ENCODE peak calls at places on chromosomes 6 and 20, in five cellular contexts. W is transverse colon, H is breast epithelium, D is Caco-2, B is left ventricle myocardium inferior. E is an unnamed sample.

GRCh38 chr6:8589941-8590676 is 154.8 kb upstream of the SLC35B3 start:
- DNase-seq in W (no peak), H (no peak), D (peak; percentile 48), B (no peak), E (no peak)

GRCh38 chr6:116012966-116013365 is 47.7 kb downstream of the FRK start:
- DNase-seq in W (no peak), H (no peak), D (no peak), B (no peak), E (no peak)

GRCh38 chr20:59482581-59483187 is 121.7 kb upstream of the PHACTR3 start:
- DNase-seq in W (no peak), H (no peak), D (no peak), B (no peak), E (no peak)

GRCh38 chr6:27669278-27669797 is 196.4 kb upstream of the ZNF184 start:
- DNase-seq in W (no peak), H (no peak), D (no peak), B (no peak), E (no peak)

GRCh38 chr6:108133594-108134179 is 32.1 kb upstream of the NR2E1 start:
- DNase-seq in W (peak; percentile 64), H (peak; percentile 65), D (peak; percentile 90), B (peak; percentile 49), E (peak; percentile 84)

GRCh38 chr6:24126586-24127192 is 674 bp downstream of the NRSN1 start:
- DNase-seq in W (peak; percentile 21), H (no peak), D (peak; percentile 78), B (no peak), E (no peak)

GRCh38 chr6:111030008-111031006 is 48.5 kb downstream of the RPF2 start:
- DNase-seq in W (peak; percentile 10), H (no peak), D (no peak), B (peak; percentile 62), E (no peak)

GRCh38 chr6:123118811-123119210 is 122.8 kb downstream of the CLVS2 start:
- DNase-seq in W (no peak), H (no peak), D (peak; percentile 2), B (no peak), E (no peak)

GRCh38 chr20:2387180-2387577 is 6.5 kb downstream of the TGM6 start:
- DNase-seq in W (peak; percentile 25), H (no peak), D (peak; percentile 67), B (no peak), E (no peak)

GRCh38 chr20:46709459-46710148 is at the start of gene SLC2A10:
- DNase-seq in W (peak; percentile 70), H (peak; percentile 71), D (peak; percentile 81), B (peak; percentile 66), E (peak; percentile 62)

GRCh38 chr20:60038400-60038799 is 80.2 kb downstream of the CDH26 start:
- DNase-seq in W (no peak), H (no peak), D (no peak), B (no peak), E (no peak)

GRCh38 chr6:46776070-46776752 is 17.0 kb upstream of the MEP1A start:
- DNase-seq in W (no peak), H (no peak), D (no peak), B (no peak), E (no peak)

GRCh38 chr6:145963216-145964068 is 716 bp downstream of the SHPRH start:
- DNase-seq in W (peak; percentile 44), H (peak; percentile 62), D (peak; percentile 59), B (peak; percentile 38), E (peak; percentile 54)

GRCh38 chr6:89475634-89476033 is 42.7 kb downstream of the ANKRD6 start:
- DNase-seq in W (no peak), H (no peak), D (no peak), B (no peak), E (no peak)

GRCh38 chr20:56629464-56630085 is 469 bp downstream of the TFAP2C start:
- DNase-seq in W (no peak), H (no peak), D (no peak), B (no peak), E (no peak)

GRCh38 chr6:105609375-105609991 is 206.6 kb upstream of the PREP start:
- DNase-seq in W (peak; percentile 30), H (no peak), D (no peak), B (peak; percentile 20), E (no peak)

GRCh38 chr20:38617011-38617829 is 15.6 kb downstream of the ARHGAP40 start:
- DNase-seq in W (no peak), H (peak; percentile 61), D (peak; percentile 63), B (no peak), E (no peak)

GRCh38 chr6:17890309-17890708 is 97.1 kb downstream of the KIF13A start:
- DNase-seq in W (no peak), H (no peak), D (no peak), B (no peak), E (no peak)

GRCh38 chr6:45504947-45505346 is 127.2 kb upstream of the SUPT3H start:
- DNase-seq in W (no peak), H (no peak), D (no peak), B (no peak), E (no peak)

GRCh38 chr6:160041608-160042007 is 72.7 kb downstream of the IGF2R start:
- DNase-seq in W (no peak), H (peak; percentile 66), D (no peak), B (peak; percentile 53), E (peak; percentile 67)

DNA sequence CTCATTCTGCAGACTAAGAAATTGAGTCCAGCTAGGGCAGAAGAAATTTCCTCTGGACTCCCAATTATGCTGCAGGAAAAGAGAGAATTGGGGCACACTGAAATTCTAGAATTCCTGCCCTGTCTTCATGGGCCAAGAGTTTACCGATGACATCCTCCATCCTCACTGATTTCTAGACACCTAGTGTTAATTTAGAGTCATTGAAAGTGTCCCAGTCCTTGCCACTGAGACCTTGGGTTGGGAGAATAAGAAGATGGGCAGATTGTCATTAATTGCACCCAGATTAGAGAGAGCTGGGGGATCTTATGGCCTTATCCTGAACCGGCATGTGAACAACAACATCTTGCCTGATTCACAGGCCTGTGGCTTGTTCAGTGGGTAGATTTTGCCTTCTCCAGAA is 29.0 kb downstream of the ANGPT4 start:
- DNase-seq in W (no peak), H (no peak), D (no peak), B (no peak), E (no peak)
- TF ChIP-seq CTCF in W (no peak), H (no peak), D (no peak), B (no peak), E (no peak)

DNA sequence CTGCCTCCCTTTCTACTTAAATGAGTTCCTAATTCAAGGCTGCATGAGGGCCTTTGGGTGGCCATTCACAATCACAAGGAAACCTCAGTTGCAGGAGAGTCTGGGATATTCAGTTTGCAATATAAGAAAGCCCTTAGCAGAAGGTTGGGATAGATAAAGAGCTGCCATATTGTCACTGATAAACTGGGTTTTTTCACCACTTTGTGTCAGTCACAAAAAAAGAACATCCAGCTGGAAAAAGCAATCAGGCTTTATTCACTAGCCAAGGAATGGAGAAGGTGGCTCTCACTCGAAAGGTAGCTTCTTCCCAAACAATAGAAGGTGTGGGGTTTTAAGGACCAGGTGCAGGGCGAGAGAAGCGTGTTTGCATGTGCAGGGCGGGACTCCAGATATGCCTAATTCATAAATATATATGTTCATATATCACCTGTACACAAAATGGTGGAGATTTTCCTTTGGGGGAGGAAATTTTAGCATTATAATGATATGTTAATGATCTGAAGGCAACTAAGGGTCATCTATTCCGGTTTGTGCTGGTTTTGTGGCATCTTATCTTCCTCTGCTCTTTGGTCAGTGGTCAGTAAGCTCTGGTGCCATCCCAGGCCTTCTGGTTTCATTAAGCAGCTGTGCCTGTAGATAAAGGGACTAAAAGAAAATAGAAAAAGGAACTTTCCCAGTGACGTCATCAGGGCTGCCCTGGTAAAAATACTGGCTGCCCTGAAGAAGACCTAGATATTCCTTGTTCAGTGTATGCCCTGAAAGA is 97.1 kb upstream of the IYD start:
- DNase-seq in W (no peak), H (no peak), D (no peak), B (no peak), E (no peak)
- H3K4me1 ChIP-seq in W (no peaks in the 10 kb centered on the region), H (no peaks in the 10 kb centered on the region), D (no peaks in the 10 kb centered on the region), B (no peaks in the 10 kb centered on the region), E (no peaks in the 10 kb centered on the region)

GRCh38 chr20:52226370-52226769 is 34.8 kb upstream of the ZFP64 start:
- DNase-seq in W (no peak), H (no peak), D (no peak), B (no peak), E (no peak)
- TF ChIP-seq CTCF in W (no peak), H (no peak), D (no peak), B (no peak), E (no peak)

GRCh38 chr6:33318426-33319073 is 1.0 kb upstream of the ZBTB22 start:
- DNase-seq in W (no peak), H (no peak), D (no peak), B (no peak), E (no peak)

GRCh38 chr6:33321227-33321626 is 3.7 kb upstream of the ZBTB22 start:
- DNase-seq in W (no peak), H (no peak), D (no peak), B (no peak), E (peak; percentile 21)

GRCh38 chr6:33317668-33318425 is at the start of gene ZBTB22:
- DNase-seq in W (peak; percentile 100), H (peak; percentile 99), D (peak; percentile 98), B (peak; percentile 99), E (peak; percentile 98)

GRCh38 chr6:33319939-33320314 is 2.4 kb upstream of the ZBTB22 start:
- DNase-seq in W (no peak), H (no peak), D (no peak), B (no peak), E (no peak)

GRCh38 chr6:33320315-33321181 is 3.0 kb upstream of the ZBTB22 start:
- DNase-seq in W (peak; percentile 33), H (peak; percentile 78), D (no peak), B (peak; percentile 63), E (peak; percentile 46)
- H3K4me1 ChIP-seq in W (peaks cover 50% of the 10 kb centered on the region), H (peaks cover 51% of the 10 kb centered on the region), D (peaks cover 11% of the 10 kb centered on the region), B (peaks cover 77% of the 10 kb centered on the region), E (peaks cover 43% of the 10 kb centered on the region)

GRCh38 chr20:53381568-53382262 is 211.9 kb downstream of the ZNF217 start:
- DNase-seq in W (no peak), H (no peak), D (peak; percentile 28), B (no peak), E (no peak)
- TF ChIP-seq CTCF in W (no peak), H (no peak), D (peak; percentile 35), B (no peak), E (no peak)

GRCh38 chr6:133768656-133769295 is 120.1 kb upstream of the TCF21 start:
- DNase-seq in W (no peak), H (no peak), D (no peak), B (no peak), E (no peak)
- H3K4me1 ChIP-seq in W (no peaks in the 10 kb centered on the region), H (no peaks in the 10 kb centered on the region), D (no peaks in the 10 kb centered on the region), B (peaks cover 10% of the 10 kb centered on the region), E (no peaks in the 10 kb centered on the region)

DNA sequence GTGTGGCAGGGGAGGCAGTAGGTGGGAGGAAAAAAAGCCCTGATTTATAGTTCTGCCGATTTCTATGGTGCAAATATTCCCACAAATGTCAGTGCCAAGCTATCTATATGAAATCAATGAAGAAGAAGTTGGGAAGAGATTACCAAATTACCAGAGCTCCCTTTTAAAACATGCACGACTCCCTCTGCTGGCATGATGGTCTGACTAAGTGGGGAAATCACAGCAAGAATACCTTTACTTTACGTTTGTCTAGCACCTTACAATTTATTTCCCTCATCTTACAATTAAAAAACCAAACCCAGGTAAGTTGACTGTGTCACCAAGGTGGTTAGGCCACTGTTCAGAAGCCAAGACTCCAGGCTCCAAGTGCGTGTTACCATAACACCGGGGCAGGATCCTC is 55.6 kb downstream of the AGPAT4 start:
- DNase-seq in W (no peak), H (no peak), D (no peak), B (no peak), E (no peak)
- TF ChIP-seq CTCF in W (no peak), H (no peak), D (no peak), B (peak; percentile 13), E (no peak)

GRCh38 chr6:133352046-133352445 is 110.9 kb downstream of the EYA4 start:
- DNase-seq in W (no peak), H (no peak), D (no peak), B (no peak), E (no peak)
- H3K4me1 ChIP-seq in W (no peaks in the 10 kb centered on the region), H (no peaks in the 10 kb centered on the region), D (no peaks in the 10 kb centered on the region), B (peaks cover 19% of the 10 kb centered on the region), E (no peaks in the 10 kb centered on the region)